ENCODE peak calls at places on chromosomes 6 and 20, in four cellular contexts. E, Y, T and J are unnamed samples.

GRCh38 chr6:15561447-15562199 is 101.2 kb downstream of the DTNBP1 start:
- DNase-seq in E (no peak), Y (no peak), T (no peak), J (no peak)

GRCh38 chr6:20707166-20707485 is 172.9 kb downstream of the CDKAL1 start:
- DNase-seq in E (no peak), Y (peak; percentile 52), T (no peak), J (no peak)

GRCh38 chr6:118581489-118581959 is 33.4 kb downstream of the PLN start:
- DNase-seq in E (peak; percentile 38), Y (no peak), T (no peak), J (no peak)

GRCh38 chr20:35563834-35564233 is 22.0 kb downstream of the ERGIC3 start:
- DNase-seq in E (no peak), Y (no peak), T (no peak), J (no peak)

GRCh38 chr6:149118737-149119653 is 198.5 kb upstream of the TAB2 start:
- DNase-seq in E (peak; percentile 84), Y (no peak), T (no peak), J (no peak)

GRCh38 chr6:133241901-133242760 is 974 bp downstream of the EYA4 start:
- DNase-seq in E (no peak), Y (no peak), T (no peak), J (no peak)

GRCh38 chr6:7467007-7467897 is 74.2 kb upstream of the DSP start:
- DNase-seq in E (no peak), Y (peak; percentile 97), T (no peak), J (peak; percentile 19)

GRCh38 chr6:101146389-101146788 is 247.1 kb upstream of the GRIK2 start:
- DNase-seq in E (no peak), Y (no peak), T (no peak), J (no peak)

GRCh38 chr20:8151371-8151770 is 19.3 kb downstream of the PLCB1 start:
- DNase-seq in E (no peak), Y (no peak), T (no peak), J (no peak)

GRCh38 chr20:49766979-49767419 is 45.6 kb upstream of the SLC9A8 start:
- DNase-seq in E (no peak), Y (no peak), T (no peak), J (peak; percentile 61)

GRCh38 chr6:144152334-144152900 is 2.1 kb downstream of the STX11 start:
- DNase-seq in E (no peak), Y (no peak), T (no peak), J (no peak)

GRCh38 chr6:121794630-121795029 is 359.2 kb downstream of the GJA1 start:
- DNase-seq in E (no peak), Y (no peak), T (no peak), J (peak; percentile 43)

GRCh38 chr6:149963212-149963461 is 606 bp upstream of the ULBP1 start:
- DNase-seq in E (peak; percentile 66), Y (no peak), T (no peak), J (peak; percentile 71)

GRCh38 chr6:161151660-161152526 is 122.0 kb downstream of the AGPAT4 start:
- DNase-seq in E (no peak), Y (no peak), T (no peak), J (no peak)

GRCh38 chr6:126258150-126258549 is 81.8 kb upstream of the CENPW start:
- DNase-seq in E (no peak), Y (no peak), T (no peak), J (no peak)

GRCh38 chr6:15305909-15306308 is 60.0 kb downstream of the JARID2 start:
- DNase-seq in E (no peak), Y (no peak), T (no peak), J (no peak)

GRCh38 chr20:63518351-63518861 is 2.2 kb upstream of the PPDPF start:
- DNase-seq in E (no peak), Y (no peak), T (no peak), J (no peak)

GRCh38 chr6:36938536-36938935 is 16.0 kb upstream of the PI16 start:
- DNase-seq in E (no peak), Y (no peak), T (no peak), J (no peak)

GRCh38 chr6:45637611-45638257 is 260.0 kb upstream of the SUPT3H start:
- DNase-seq in E (no peak), Y (no peak), T (no peak), J (no peak)

GRCh38 chr6:48535569-48535968 is 424.6 kb upstream of the PTCHD4 start:
- DNase-seq in E (no peak), Y (no peak), T (no peak), J (no peak)

GRCh38 chr20:8094415-8094818 is 37.6 kb upstream of the PLCB1 start:
- DNase-seq in E (no peak), Y (no peak), T (no peak), J (peak; percentile 26)

GRCh38 chr6:150297327-150298028 is 71.3 kb upstream of the IYD start:
- DNase-seq in E (peak; percentile 72), Y (no peak), T (no peak), J (no peak)

GRCh38 chr6:107179004-107179403 is 63.7 kb upstream of the BEND3 start:
- DNase-seq in E (peak; percentile 20), Y (no peak), T (no peak), J (no peak)

GRCh38 chr6:90939906-90940305 is 353.0 kb upstream of the MAP3K7 start:
- DNase-seq in E (no peak), Y (no peak), T (no peak), J (no peak)
- TF ChIP-seq RNF2 in E (no peak), Y (no peak), T (no peak), J (no peak)

GRCh38 chr6:30776361-30777223 is 32.2 kb upstream of the IER3 start:
- DNase-seq in E (no peak), Y (no peak), T (no peak), J (no peak)
- TF ChIP-seq RAD21 in E (no peak), Y (no peak), T (no peak), J (no peak)

GRCh38 chr6:39952170-39952569 is 17.9 kb upstream of the MOCS1 start:
- DNase-seq in E (no peak), Y (no peak), T (no peak), J (no peak)
- TF ChIP-seq RNF2 in E (no peak), Y (no peak), T (no peak), J (no peak)

GRCh38 chr20:53171065-53171464 is 198.9 kb downstream of the TSHZ2 start:
- DNase-seq in E (no peak), Y (no peak), T (no peak), J (no peak)
- TF ChIP-seq RAD21 in E (no peak), Y (no peak), T (no peak), J (no peak)